ENCODE peak calls at places on chromosome 1, in eight cellular contexts. Z, F, Y, O, D, B, J and P are unnamed samples.

GRCh38 chr1:154474802-154475201 is 27.2 kb upstream of the TDRD10 start:
- DNase-seq in Z (peak; percentile 39), F (peak; percentile 66), Y (no peak), O (peak; percentile 49), D (peak; percentile 90), B (peak; percentile 80), J (peak; percentile 52), P (no peak)

GRCh38 chr1:67484492-67484891 is 54.3 kb upstream of the SERBP1 start:
- DNase-seq in Z (no peak), F (peak; percentile 3), Y (no peak), O (peak; percentile 12), D (no peak), B (no peak), J (no peak), P (no peak)

GRCh38 chr1:100657876-100658715 is 61.4 kb upstream of the VCAM1 start:
- DNase-seq in Z (no peak), F (no peak), Y (no peak), O (no peak), D (no peak), B (peak; percentile 49), J (peak; percentile 73), P (no peak)

GRCh38 chr1:81695741-81696140 is 105.0 kb upstream of the ADGRL2 start:
- DNase-seq in Z (peak; percentile 18), F (peak; percentile 91), Y (no peak), O (peak; percentile 16), D (no peak), B (peak; percentile 81), J (peak; percentile 78), P (no peak)

GRCh38 chr1:40986929-40987328 is 7.4 kb downstream of the CTPS1 start:
- DNase-seq in Z (no peak), F (no peak), Y (no peak), O (no peak), D (no peak), B (no peak), J (no peak), P (no peak)

GRCh38 chr1:156804572-156805243 is 11.9 kb downstream of the SH2D2A start:
- DNase-seq in Z (no peak), F (no peak), Y (no peak), O (no peak), D (no peak), B (peak; percentile 51), J (no peak), P (no peak)

GRCh38 chr1:70504176-70504820 is 93.2 kb downstream of the CTH start:
- DNase-seq in Z (peak; percentile 29), F (no peak), Y (no peak), O (no peak), D (peak; percentile 46), B (no peak), J (peak; percentile 72), P (no peak)

GRCh38 chr1:29809446-29810120 is 573.3 kb downstream of the PTPRU start:
- DNase-seq in Z (no peak), F (no peak), Y (no peak), O (no peak), D (no peak), B (no peak), J (no peak), P (no peak)

GRCh38 chr1:243917177-243917862 is 67.3 kb upstream of the AKT3 start:
- DNase-seq in Z (peak; percentile 64), F (peak; percentile 77), Y (no peak), O (peak; percentile 9), D (peak; percentile 15), B (peak; percentile 93), J (peak; percentile 85), P (peak; percentile 72)

GRCh38 chr1:84223751-84224432 is 77.6 kb upstream of the SAMD13 start:
- DNase-seq in Z (no peak), F (peak; percentile 11), Y (no peak), O (no peak), D (no peak), B (peak; percentile 51), J (no peak), P (no peak)
- TF ChIP-seq CTCF in Z (no peak), F (no peak), Y (no peak), O (peak; percentile 4), D (no peak), B (no peak), J (no peak), P (no peak)

GRCh38 chr1:65992160-65993046 is 199.7 kb downstream of the PDE4B start:
- DNase-seq in Z (peak; percentile 84), F (peak; percentile 15), Y (no peak), O (no peak), D (no peak), B (no peak), J (no peak), P (no peak)

GRCh38 chr1:65995326-65995725 is 202.6 kb downstream of the PDE4B start:
- DNase-seq in Z (no peak), F (no peak), Y (no peak), O (no peak), D (no peak), B (no peak), J (no peak), P (no peak)

GRCh38 chr1:65993047-65993363 is 200.3 kb downstream of the PDE4B start:
- DNase-seq in Z (peak; percentile 24), F (no peak), Y (no peak), O (no peak), D (no peak), B (no peak), J (no peak), P (no peak)

GRCh38 chr1:65995928-65996327 is 203.2 kb downstream of the PDE4B start:
- DNase-seq in Z (no peak), F (no peak), Y (no peak), O (no peak), D (no peak), B (no peak), J (no peak), P (no peak)

GRCh38 chr1:65994223-65994622 is 201.5 kb downstream of the PDE4B start:
- DNase-seq in Z (peak; percentile 40), F (no peak), Y (no peak), O (no peak), D (no peak), B (no peak), J (no peak), P (no peak)
- H3K4me3 ChIP-seq in Z (peak overlapping the region; percentile 72), F (no peak overlapping the region), Y (no peak overlapping the region), O (no peak overlapping the region), D (no peak overlapping the region), B (no peak overlapping the region), J (no peak overlapping the region), P (no peak overlapping the region)

DNA sequence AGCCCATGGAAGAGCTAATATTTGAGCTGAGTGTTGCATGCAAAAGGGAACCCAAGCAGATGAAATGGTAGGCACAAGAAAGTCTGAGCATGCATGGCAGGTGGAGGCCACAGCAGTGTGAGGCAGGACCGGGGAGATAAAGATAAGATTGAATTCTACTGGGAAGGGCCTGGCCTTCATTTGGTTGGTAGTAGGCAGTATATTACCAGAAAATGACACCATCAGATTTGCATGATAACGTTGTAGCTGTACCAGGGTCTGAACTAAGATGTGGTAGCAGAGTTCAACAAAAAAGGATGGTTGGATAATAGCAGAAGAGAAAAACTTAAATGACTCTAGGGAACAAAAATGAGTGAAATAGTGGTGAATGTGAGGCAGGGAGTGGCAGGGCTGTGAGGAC is 75.6 kb upstream of the DNAJC6 start:
- DNase-seq in Z (no peak), F (no peak), Y (no peak), O (no peak), D (no peak), B (no peak), J (no peak), P (no peak)
- H3K27ac ChIP-seq in Z (no peak overlapping the region), F (no peak overlapping the region), Y (no peak overlapping the region), O (no peak overlapping the region), D (no peak overlapping the region), B (no peak overlapping the region), J (no peak overlapping the region), P (no peak overlapping the region)

DNA sequence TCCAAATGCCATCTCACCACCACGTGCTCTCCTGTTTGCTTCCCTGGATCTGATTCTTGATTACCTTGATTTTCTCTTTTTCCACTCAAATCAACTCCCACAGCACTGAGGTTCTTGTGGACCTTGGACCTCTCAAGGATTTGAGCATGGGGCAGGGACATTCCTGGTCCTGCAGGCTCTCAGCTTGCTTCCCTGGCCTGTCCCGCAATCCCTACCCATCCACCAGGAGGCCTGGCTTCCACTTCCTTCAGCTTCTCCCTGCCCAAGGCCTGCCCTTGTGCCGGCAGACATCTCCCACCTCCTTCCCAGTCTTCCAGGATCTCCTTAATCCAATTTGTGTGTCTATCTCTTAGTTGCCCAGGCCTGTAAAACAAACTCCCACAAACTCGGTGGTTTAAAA is 21.6 kb downstream of the PLA2G2A start:
- DNase-seq in Z (peak; percentile 10), F (no peak), Y (no peak), O (no peak), D (no peak), B (no peak), J (no peak), P (no peak)
- TF ChIP-seq CTCF in Z (no peak), F (no peak), Y (no peak), O (no peak), D (no peak), B (no peak), J (peak; percentile 42), P (no peak)

DNA sequence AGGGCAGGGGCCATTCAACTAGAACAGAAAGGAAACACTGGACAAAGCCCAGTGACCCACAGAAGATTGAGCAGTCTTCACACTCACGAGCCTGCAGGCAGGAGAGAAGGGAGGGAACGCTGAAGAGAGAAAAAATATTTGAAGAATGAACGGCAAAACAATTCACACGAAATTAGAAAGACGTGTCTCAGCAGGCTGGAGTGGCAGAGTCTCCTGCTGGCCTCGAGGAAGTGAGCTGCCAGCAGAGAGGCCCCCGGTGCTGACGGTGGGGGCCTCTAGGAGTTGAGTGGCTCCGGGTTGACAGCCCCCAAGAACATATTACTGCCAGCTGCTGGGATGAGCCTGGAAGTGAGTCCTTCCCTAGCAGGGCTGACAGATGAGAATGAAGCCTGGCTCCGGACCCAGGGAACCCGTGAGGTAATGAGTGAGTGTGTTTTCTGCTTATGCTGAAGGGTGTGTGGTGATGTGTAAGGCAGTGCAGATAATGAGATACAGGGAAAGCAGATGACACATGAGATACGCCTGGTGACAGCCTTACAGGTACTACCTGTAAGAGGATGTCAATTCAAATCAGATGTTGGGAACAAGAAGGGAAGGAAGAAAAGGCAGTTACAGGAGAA is 23.4 kb upstream of the LRRC47 start:
- DNase-seq in Z (no peak), F (no peak), Y (no peak), O (no peak), D (no peak), B (no peak), J (no peak), P (no peak)
- H3K4me3 ChIP-seq in Z (no peak overlapping the region), F (no peak overlapping the region), Y (no peak overlapping the region), O (no peak overlapping the region), D (no peak overlapping the region), B (no peak overlapping the region), J (no peak overlapping the region), P (no peak overlapping the region)

GRCh38 chr1:44645466-44646244 is 28.6 kb downstream of the TMEM53 start:
- DNase-seq in Z (no peak), F (peak; percentile 90), Y (peak; percentile 89), O (no peak), D (peak; percentile 24), B (peak; percentile 73), J (no peak), P (no peak)
- H3K27ac ChIP-seq in Z (no peak overlapping the region), F (peak overlapping the region; percentile 68), Y (peak overlapping the region; percentile 93), O (no peak overlapping the region), D (peak overlapping the region; percentile 89), B (peak overlapping the region; percentile 74), J (no peak overlapping the region), P (peak overlapping the region; percentile 90)

GRCh38 chr1:91007827-91008226 is 14.0 kb downstream of the ZNF644 start:
- DNase-seq in Z (no peak), F (no peak), Y (no peak), O (no peak), D (no peak), B (no peak), J (no peak), P (no peak)
- TF ChIP-seq CTCF in Z (no peak), F (no peak), Y (no peak), O (no peak), D (no peak), B (no peak), J (no peak), P (no peak)